ENCODE peak calls at places on chromosomes 1 and 21, in ten cellular contexts. E, Z, C, R, Q, G, L, U, D and I are unnamed samples.
A peak's percentile ranks its signal among the peaks of the same experiment; 100 is the strongest.

GRCh38 chr1:113904292-113904673 is 316 bp downstream of the AP4B1 start:
- DNase-seq in E (peak; percentile 69), Z (peak; percentile 36), C (no peak), R (no peak), Q (peak; percentile 44), G (no peak), L (no peak), U (no peak), D (no peak), I (no peak)

GRCh38 chr1:235130766-235131270 is 2.2 kb upstream of the TOMM20 start:
- DNase-seq in E (no peak), Z (no peak), C (no peak), R (no peak), Q (no peak), G (no peak), L (peak; percentile 38), U (no peak), D (no peak), I (no peak)

GRCh38 chr1:12078938-12079861 is 16.1 kb downstream of the TNFRSF8 start:
- DNase-seq in E (peak; percentile 83), Z (peak; percentile 76), C (peak; percentile 34), R (peak; percentile 57), Q (peak; percentile 74), G (peak; percentile 47), L (peak; percentile 86), U (peak; percentile 27), D (peak; percentile 82), I (peak; percentile 37)

GRCh38 chr1:184467295-184467694 is 80.5 kb downstream of the C1orf21 start:
- DNase-seq in E (no peak), Z (no peak), C (no peak), R (no peak), Q (no peak), G (no peak), L (no peak), U (no peak), D (no peak), I (no peak)

GRCh38 chr1:58864654-58865053 is 80.8 kb upstream of the JUN start:
- DNase-seq in E (no peak), Z (no peak), C (no peak), R (no peak), Q (no peak), G (no peak), L (no peak), U (no peak), D (no peak), I (no peak)

GRCh38 chr1:229885568-229886495 is 181.2 kb upstream of the GALNT2 start:
- DNase-seq in E (no peak), Z (no peak), C (no peak), R (no peak), Q (no peak), G (no peak), L (peak; percentile 30), U (no peak), D (no peak), I (no peak)

GRCh38 chr1:46522969-46523320 is 28.5 kb downstream of the KNCN start:
- DNase-seq in E (peak; percentile 59), Z (no peak), C (no peak), R (no peak), Q (no peak), G (no peak), L (peak; percentile 50), U (no peak), D (no peak), I (no peak)

GRCh38 chr1:93471911-93472310 is 24.0 kb downstream of the FNBP1L start:
- DNase-seq in E (no peak), Z (no peak), C (no peak), R (no peak), Q (no peak), G (no peak), L (no peak), U (no peak), D (no peak), I (peak; percentile 86)

GRCh38 chr1:116769050-116769449 is 14.8 kb downstream of the CD2 start:
- DNase-seq in E (no peak), Z (no peak), C (no peak), R (no peak), Q (no peak), G (no peak), L (no peak), U (no peak), D (no peak), I (no peak)

GRCh38 chr21:30072496-30072895 is 94.1 kb downstream of the CLDN17 start:
- DNase-seq in E (no peak), Z (peak; percentile 59), C (peak; percentile 21), R (peak; percentile 54), Q (no peak), G (no peak), L (no peak), U (no peak), D (no peak), I (no peak)

GRCh38 chr1:216531308-216532239 is 108.3 kb upstream of the USH2A start:
- DNase-seq in E (no peak), Z (no peak), C (no peak), R (no peak), Q (no peak), G (no peak), L (no peak), U (no peak), D (no peak), I (no peak)

GRCh38 chr1:157219600-157219999 is 81.4 kb upstream of the ETV3 start:
- DNase-seq in E (no peak), Z (no peak), C (no peak), R (no peak), Q (no peak), G (no peak), L (no peak), U (no peak), D (no peak), I (no peak)

GRCh38 chr1:38500891-38501290 is 358.7 kb downstream of the RRAGC start:
- DNase-seq in E (no peak), Z (no peak), C (no peak), R (peak; percentile 26), Q (no peak), G (no peak), L (no peak), U (no peak), D (no peak), I (no peak)

GRCh38 chr1:175530167-175530566 is 213.2 kb downstream of the TNR start:
- DNase-seq in E (no peak), Z (peak; percentile 12), C (no peak), R (no peak), Q (no peak), G (no peak), L (no peak), U (no peak), D (no peak), I (no peak)

GRCh38 chr1:17212487-17213121 is 7.7 kb downstream of the PADI1 start:
- DNase-seq in E (no peak), Z (no peak), C (no peak), R (peak; percentile 91), Q (peak; percentile 47), G (no peak), L (no peak), U (no peak), D (no peak), I (peak; percentile 28)

GRCh38 chr1:150765229-150765976 is at the start of gene CTSS:
- DNase-seq in E (no peak), Z (no peak), C (peak; percentile 20), R (peak; percentile 86), Q (no peak), G (no peak), L (no peak), U (no peak), D (peak; percentile 88), I (peak; percentile 58)

GRCh38 chr1:151472852-151473731 is 13.8 kb upstream of the POGZ start:
- DNase-seq in E (peak; percentile 59), Z (peak; percentile 44), C (peak; percentile 50), R (peak; percentile 20), Q (peak; percentile 82), G (no peak), L (peak; percentile 73), U (no peak), D (no peak), I (peak; percentile 52)

GRCh38 chr1:43293896-43294760 is 6.7 kb upstream of the TIE1 start:
- DNase-seq in E (no peak), Z (no peak), C (no peak), R (no peak), Q (no peak), G (no peak), L (no peak), U (no peak), D (no peak), I (peak; percentile 82)

GRCh38 chr1:200139661-200140250 is 112.2 kb downstream of the NR5A2 start:
- DNase-seq in E (peak; percentile 69), Z (no peak), C (peak; percentile 73), R (peak; percentile 76), Q (peak; percentile 62), G (peak; percentile 61), L (no peak), U (peak; percentile 57), D (no peak), I (peak; percentile 67)
- TF ChIP-seq MAX in E (no peak), Z (no peak), C (no peak), R (no peak), Q (no peak), G (no peak), L (no peak), U (no peak), D (no peak), I (no peak)

DNA sequence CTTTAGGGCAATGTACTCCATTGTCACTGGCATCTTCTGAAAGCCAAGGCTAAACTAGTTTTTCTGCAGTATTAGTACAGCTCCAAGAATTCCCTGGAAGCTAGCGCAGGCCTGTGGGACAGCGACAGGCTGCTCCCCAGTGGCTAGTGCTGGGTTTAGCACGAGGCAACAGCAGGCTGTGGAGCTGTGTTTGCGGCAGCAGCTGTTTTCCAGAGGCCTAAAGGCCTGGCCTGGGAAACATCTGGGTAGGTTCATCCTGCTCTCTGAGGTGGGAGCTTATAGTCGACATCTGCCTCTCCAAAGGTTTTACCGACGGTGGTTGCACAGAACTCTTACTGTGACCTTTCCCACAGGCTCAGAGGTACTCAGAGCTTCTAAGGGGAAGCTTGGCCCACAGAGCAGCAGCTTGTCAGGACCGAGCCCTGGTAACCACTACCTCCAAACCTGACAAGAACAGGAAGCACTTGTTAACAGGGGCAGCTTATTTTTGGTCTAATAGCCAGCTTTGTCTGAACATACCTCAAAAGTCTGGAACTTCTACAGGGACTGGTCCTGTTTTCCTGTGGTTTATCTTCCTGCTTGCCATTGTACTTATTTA is 17.2 kb downstream of the CC2D1B start:
- DNase-seq in E (peak; percentile 43), Z (peak; percentile 67), C (peak; percentile 26), R (peak; percentile 26), Q (peak; percentile 81), G (no peak), L (peak; percentile 63), U (no peak), D (no peak), I (peak; percentile 24)
- TF ChIP-seq MAX in E (no peak), Z (peak; percentile 28), C (no peak), R (no peak), Q (no peak), G (no peak), L (peak; percentile 58), U (no peak), D (no peak), I (no peak)

GRCh38 chr1:53860967-53861411 is 22.9 kb upstream of the NDC1 start:
- DNase-seq in E (peak; percentile 70), Z (peak; percentile 44), C (peak; percentile 56), R (peak; percentile 67), Q (peak; percentile 64), G (peak; percentile 69), L (peak; percentile 58), U (peak; percentile 32), D (no peak), I (peak; percentile 51)
- TF ChIP-seq MAX in E (no peak), Z (no peak), C (no peak), R (no peak), Q (no peak), G (no peak), L (no peak), U (no peak), D (no peak), I (no peak)

GRCh38 chr1:185574139-185574835 is 159.9 kb upstream of the HMCN1 start:
- DNase-seq in E (no peak), Z (no peak), C (no peak), R (no peak), Q (no peak), G (no peak), L (no peak), U (no peak), D (no peak), I (no peak)
- TF ChIP-seq MAX in E (no peak), Z (no peak), C (no peak), R (no peak), Q (no peak), G (no peak), L (no peak), U (no peak), D (no peak), I (no peak)